ENCODE peak calls at places on chromosomes 12 and 14, in four cellular contexts. C is adipocyte, L is SHP77, H is Right ventricle myocardium inferior. J is an unnamed sample.

GRCh38 chr14:63922696-63923421 is 70.1 kb downstream of the SYNE2 start:
- DNase-seq in C (peak), L (peak), H (no peak), J (no peak)

GRCh38 chr12:116959845-116960514 is 49.2 kb downstream of the FBXW8 start:
- DNase-seq in C (no peak), L (no peak), H (no peak), J (peak)

GRCh38 chr14:68293404-68293803 is 473.8 kb downstream of the RAD51B start:
- DNase-seq in C (no peak), L (no peak), H (no peak), J (no peak)

GRCh38 chr12:53102883-53103807 is at the start of gene SOAT2:
- DNase-seq in C (no peak), L (no peak), H (no peak), J (no peak)

GRCh38 chr14:52068741-52069616 is at the start of gene NID2:
- DNase-seq in C (peak), L (no peak), H (peak), J (peak)

GRCh38 chr14:27605298-27605697 is 1007.5 kb upstream of the NOVA1 start:
- DNase-seq in C (no peak), L (no peak), H (no peak), J (no peak)

GRCh38 chr14:45156067-45156466 is 20.3 kb downstream of the FANCM start:
- DNase-seq in C (no peak), L (no peak), H (no peak), J (peak)

GRCh38 chr12:49673446-49674317 is 33.5 kb downstream of the FMNL3 start:
- DNase-seq in C (peak), L (peak), H (peak), J (peak)

GRCh38 chr14:103169954-103170353 is 46.7 kb downstream of the TNFAIP2 start:
- DNase-seq in C (no peak), L (no peak), H (no peak), J (no peak)